ENCODE peak calls at places on chromosomes 12 and 14, in six cellular contexts. H is CD8-positive, alpha-beta T cell; X is tibial artery; R is hepatocyte; B is spleen; W is SK-N-SH. Y is an unnamed sample.

GRCh38 chr12:49615725-49616124 is 7.6 kb upstream of the PRPF40B start:
- DNase-seq in H (no peak), X (no peak), R (no peak), B (no peak), W (no peak), Y (no peak)

GRCh38 chr14:54175298-54175942 is 218.8 kb upstream of the BMP4 start:
- DNase-seq in H (no peak), X (peak), R (peak), B (no peak), W (peak), Y (peak)

GRCh38 chr12:65098364-65098763 is 22.7 kb downstream of the WIF1 start:
- DNase-seq in H (no peak), X (no peak), R (no peak), B (no peak), W (no peak), Y (no peak)

GRCh38 chr12:27709932-27710591 is 570 bp upstream of the MRPS35 start:
- DNase-seq in H (no peak), X (no peak), R (no peak), B (no peak), W (no peak), Y (no peak)

GRCh38 chr14:58398495-58398894 is 2.8 kb downstream of the TOMM20L start:
- DNase-seq in H (no peak), X (no peak), R (no peak), B (no peak), W (no peak), Y (no peak)

GRCh38 chr12:30753233-30753632 is 1.5 kb downstream of the CAPRIN2 start:
- DNase-seq in H (no peak), X (no peak), R (peak), B (no peak), W (peak), Y (no peak)

GRCh38 chr12:3972576-3972975 is 99.4 kb upstream of the PARP11 start:
- DNase-seq in H (no peak), X (no peak), R (no peak), B (no peak), W (no peak), Y (no peak)

GRCh38 chr12:4997939-4998338 is 45.7 kb upstream of the KCNA5 start:
- DNase-seq in H (no peak), X (peak), R (peak), B (no peak), W (no peak), Y (peak)

GRCh38 chr14:31275731-31276130 is 68.1 kb upstream of the HECTD1 start:
- DNase-seq in H (no peak), X (no peak), R (no peak), B (no peak), W (no peak), Y (no peak)

GRCh38 chr12:88419794-88420193 is 160.5 kb downstream of the KITLG start:
- DNase-seq in H (no peak), X (no peak), R (no peak), B (no peak), W (no peak), Y (no peak)

GRCh38 chr12:39606712-39607423 is 12.7 kb downstream of the ABCD2 start:
- DNase-seq in H (no peak), X (no peak), R (no peak), B (no peak), W (no peak), Y (no peak)

GRCh38 chr12:51970904-51971646 is 19.6 kb downstream of the ACVR1B start:
- DNase-seq in H (no peak), X (no peak), R (peak), B (no peak), W (peak), Y (no peak)

GRCh38 chr14:76891436-76891835 is 65.2 kb downstream of the LRRC74A start:
- DNase-seq in H (no peak), X (no peak), R (no peak), B (no peak), W (no peak), Y (no peak)

GRCh38 chr12:1607940-1608782 is 13.8 kb upstream of the FBXL14 start:
- DNase-seq in H (no peak), X (no peak), R (no peak), B (no peak), W (no peak), Y (no peak)

GRCh38 chr12:128823216-128823915 is 392 bp downstream of the SLC15A4 start:
- DNase-seq in H (no peak), X (peak), R (peak), B (peak), W (no peak), Y (no peak)

GRCh38 chr12:29220632-29221336 is 71.7 kb downstream of the FAR2 start:
- DNase-seq in H (no peak), X (no peak), R (no peak), B (no peak), W (no peak), Y (no peak)

GRCh38 chr12:121494093-121494787 is 86.6 kb downstream of the KDM2B start:
- DNase-seq in H (peak), X (no peak), R (peak), B (peak), W (peak), Y (peak)

GRCh38 chr14:104342435-104343293 is 204.3 kb downstream of the KIF26A start:
- DNase-seq in H (no peak), X (no peak), R (no peak), B (no peak), W (no peak), Y (no peak)

GRCh38 chr14:104343294-104343625 is 204.9 kb downstream of the KIF26A start:
- DNase-seq in H (no peak), X (no peak), R (no peak), B (no peak), W (no peak), Y (no peak)

GRCh38 chr14:104343690-104344640 is 205.6 kb downstream of the KIF26A start:
- DNase-seq in H (no peak), X (no peak), R (no peak), B (no peak), W (peak), Y (no peak)

GRCh38 chr14:104339829-104340228 is 201.4 kb downstream of the KIF26A start:
- DNase-seq in H (no peak), X (no peak), R (no peak), B (no peak), W (no peak), Y (no peak)

GRCh38 chr14:104341532-104342434 is 203.4 kb downstream of the KIF26A start:
- DNase-seq in H (no peak), X (no peak), R (peak), B (peak), W (peak), Y (peak)
- H3K4me3 ChIP-seq in H (no peak), X (no peak), R (no peak), B (no peak), W (no peak), Y (no peak)

GRCh38 chr14:94129758-94130414 is 482 bp upstream of the IFI27L2 start:
- DNase-seq in H (no peak), X (peak), R (peak), B (no peak), W (peak), Y (peak)
- H3K27ac ChIP-seq in H (no peak), X (peak), R (no peak), B (peak), W (peak), Y (peak)

DNA sequence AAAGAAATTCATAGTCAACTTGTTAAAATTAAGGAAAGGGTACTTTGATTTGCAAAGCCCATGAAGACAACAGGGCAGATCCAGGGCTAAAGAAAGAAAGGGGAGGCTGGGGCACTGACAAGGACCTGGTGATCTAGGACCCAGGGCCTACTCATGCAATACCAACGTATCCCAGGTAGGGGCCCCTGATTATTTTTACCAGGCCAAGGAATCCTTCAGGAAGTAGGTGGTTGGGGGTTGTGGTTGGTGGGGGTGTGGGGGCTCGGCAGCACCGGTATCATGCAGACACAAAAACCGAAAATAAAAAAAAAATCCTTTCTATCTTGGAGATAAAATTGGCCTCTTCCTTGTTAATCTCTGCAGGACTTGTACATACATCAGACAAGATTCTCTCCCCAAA is 47.5 kb downstream of the GSC start:
- DNase-seq in H (no peak), X (no peak), R (no peak), B (peak), W (no peak), Y (no peak)
- TF ChIP-seq CTCF in H (no peak), X (no peak), R (no peak), B (no peak), W (no peak), Y (no peak)

GRCh38 chr12:108306506-108306905 is 32.6 kb downstream of the CMKLR1 start:
- DNase-seq in H (no peak), X (no peak), R (no peak), B (no peak), W (no peak), Y (no peak)

GRCh38 chr12:108306014-108306501 is 33.1 kb downstream of the CMKLR1 start:
- DNase-seq in H (no peak), X (no peak), R (peak), B (no peak), W (no peak), Y (no peak)

GRCh38 chr12:108307006-108307405 is 32.1 kb downstream of the CMKLR1 start:
- DNase-seq in H (no peak), X (no peak), R (no peak), B (no peak), W (no peak), Y (no peak)

GRCh38 chr12:108304633-108305032 is 34.5 kb downstream of the CMKLR1 start:
- DNase-seq in H (no peak), X (no peak), R (peak), B (no peak), W (peak), Y (no peak)

GRCh38 chr12:108305520-108305919 is 33.6 kb downstream of the CMKLR1 start:
- DNase-seq in H (no peak), X (peak), R (peak), B (peak), W (peak), Y (peak)
- H3K4me3 ChIP-seq in H (no peak), X (peak), R (no peak), B (no peak), W (no peak), Y (peak)

DNA sequence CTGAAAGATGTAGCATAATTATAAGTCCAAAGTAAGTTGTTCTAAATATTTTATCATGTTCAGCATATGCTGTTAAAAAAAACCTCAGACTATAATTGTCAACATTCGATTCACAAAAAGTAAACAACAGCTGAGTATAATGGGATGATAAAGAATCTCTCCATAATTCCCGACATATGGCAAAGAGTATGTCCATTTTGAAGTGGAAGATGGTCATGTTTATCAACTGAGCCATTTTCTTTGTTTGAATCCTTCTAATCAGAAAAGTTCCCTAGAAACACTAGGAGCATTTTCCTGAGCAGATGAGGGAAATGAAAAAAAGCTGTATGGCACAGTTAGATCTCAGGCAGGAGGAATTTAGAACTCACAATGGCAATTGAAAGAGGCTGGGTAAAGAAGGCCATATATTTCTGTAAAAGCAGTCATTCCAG is 192.1 kb upstream of the AMIGO2 start:
- DNase-seq in H (no peak), X (no peak), R (no peak), B (no peak), W (no peak), Y (no peak)
- H3K27ac ChIP-seq in H (no peak), X (no peak), R (no peak), B (no peak), W (peak), Y (no peak)

DNA sequence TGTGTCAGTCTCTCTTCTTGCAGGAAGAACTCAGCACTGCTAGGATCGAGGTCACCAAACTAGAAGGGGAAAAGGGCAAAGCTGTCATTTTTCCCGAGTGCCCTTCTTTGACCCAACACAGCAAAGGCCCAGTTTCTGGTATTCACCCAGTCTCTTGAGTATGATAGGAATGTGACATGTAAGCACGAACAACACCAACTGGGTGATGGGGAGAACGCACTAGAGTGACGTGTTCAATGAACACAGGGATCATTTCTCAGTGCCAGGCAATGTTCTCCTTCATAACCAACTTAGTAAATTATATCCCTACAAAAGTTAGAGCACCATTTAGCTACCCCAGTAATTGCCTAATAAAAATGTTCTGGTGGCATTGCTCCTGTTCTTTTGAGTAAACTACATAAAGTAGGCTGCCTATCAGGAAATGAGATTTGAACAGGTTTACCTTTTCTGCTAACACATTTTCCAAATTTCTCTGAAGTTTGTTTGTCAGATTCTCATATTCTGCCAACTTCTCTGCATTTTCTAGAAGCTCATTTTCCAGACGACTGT is 64.5 kb downstream of the NIN start:
- DNase-seq in H (no peak), X (no peak), R (no peak), B (no peak), W (no peak), Y (no peak)
- TF ChIP-seq CTCF in H (no peak), X (no peak), R (no peak), B (no peak), W (no peak), Y (no peak)

Y was measured in heart right ventricle.